ENCODE peak calls at places on chromosomes 16 and 17, in nine cellular contexts. B, M, N, H, Q, V, Y, J and D are unnamed samples.

GRCh38 chr17:27564463-27564862 is 66.5 kb upstream of the LGALS9 start:
- DNase-seq in B (peak), M (no peak), N (no peak), H (no peak), Q (no peak), V (no peak), Y (no peak), J (no peak), D (no peak)

GRCh38 chr17:80372456-80372855 is 42.5 kb upstream of the ENDOV start:
- DNase-seq in B (no peak), M (no peak), N (no peak), H (no peak), Q (no peak), V (no peak), Y (no peak), J (no peak), D (no peak)

GRCh38 chr16:13110124-13110796 is 208.9 kb downstream of the SHISA9 start:
- DNase-seq in B (no peak), M (no peak), N (no peak), H (no peak), Q (no peak), V (peak), Y (no peak), J (no peak), D (no peak)

GRCh38 chr17:49787932-49788442 is 494 bp upstream of the KAT7 start:
- DNase-seq in B (no peak), M (no peak), N (peak), H (peak), Q (no peak), V (no peak), Y (no peak), J (no peak), D (peak)

GRCh38 chr17:41547921-41548843 is 20.1 kb upstream of the KRT19 start:
- DNase-seq in B (peak), M (no peak), N (no peak), H (peak), Q (peak), V (peak), Y (peak), J (no peak), D (peak)

GRCh38 chr17:39935896-39936295 is 8.4 kb downstream of the LRRC3C start:
- DNase-seq in B (peak), M (no peak), N (no peak), H (no peak), Q (no peak), V (no peak), Y (no peak), J (no peak), D (no peak)

GRCh38 chr16:54942353-54942943 is 11.8 kb downstream of the IRX5 start:
- DNase-seq in B (no peak), M (no peak), N (no peak), H (peak), Q (no peak), V (no peak), Y (no peak), J (no peak), D (no peak)

GRCh38 chr16:58345574-58346354 is 46.5 kb upstream of the GINS3 start:
- DNase-seq in B (no peak), M (no peak), N (no peak), H (no peak), Q (no peak), V (no peak), Y (no peak), J (no peak), D (no peak)

GRCh38 chr16:31138621-31139578 is 3.4 kb upstream of the PRSS8 start:
- DNase-seq in B (peak), M (no peak), N (no peak), H (peak), Q (no peak), V (peak), Y (no peak), J (no peak), D (no peak)

GRCh38 chr17:2083613-2084128 is 28.8 kb downstream of the HIC1 start:
- DNase-seq in B (peak), M (no peak), N (no peak), H (no peak), Q (no peak), V (peak), Y (no peak), J (no peak), D (no peak)

GRCh38 chr17:64231567-64232141 is 31.4 kb downstream of the TEX2 start:
- DNase-seq in B (no peak), M (no peak), N (no peak), H (no peak), Q (no peak), V (no peak), Y (no peak), J (no peak), D (no peak)

GRCh38 chr17:73090396-73091202 is 1.9 kb downstream of the SLC39A11 start:
- DNase-seq in B (no peak), M (no peak), N (no peak), H (no peak), Q (no peak), V (no peak), Y (no peak), J (no peak), D (no peak)

GRCh38 chr17:50840311-50840851 is 5.0 kb downstream of the WFIKKN2 start:
- DNase-seq in B (no peak), M (no peak), N (no peak), H (no peak), Q (no peak), V (no peak), Y (no peak), J (no peak), D (peak)

GRCh38 chr17:42026821-42027539 is 7.1 kb downstream of the NKIRAS2 start:
- DNase-seq in B (no peak), M (no peak), N (no peak), H (no peak), Q (no peak), V (no peak), Y (no peak), J (no peak), D (no peak)

GRCh38 chr16:89036776-89037175 is 56.9 kb upstream of the ACSF3 start:
- DNase-seq in B (no peak), M (no peak), N (no peak), H (no peak), Q (no peak), V (no peak), Y (no peak), J (no peak), D (no peak)

GRCh38 chr16:13517856-13518255 is 402.1 kb upstream of the ERCC4 start:
- DNase-seq in B (no peak), M (no peak), N (no peak), H (no peak), Q (no peak), V (no peak), Y (no peak), J (no peak), D (no peak)

GRCh38 chr17:67588326-67588725 is 129.4 kb upstream of the NOL11 start:
- DNase-seq in B (no peak), M (no peak), N (no peak), H (no peak), Q (no peak), V (no peak), Y (no peak), J (no peak), D (no peak)

GRCh38 chr17:77957215-77957868 is 1.2 kb upstream of the TNRC6C start:
- DNase-seq in B (peak), M (no peak), N (no peak), H (no peak), Q (no peak), V (no peak), Y (no peak), J (no peak), D (no peak)

GRCh38 chr17:17994770-17995169 is 22.1 kb downstream of the DRC3 start:
- DNase-seq in B (no peak), M (no peak), N (no peak), H (no peak), Q (no peak), V (no peak), Y (no peak), J (no peak), D (no peak)

GRCh38 chr17:51439395-51440229 is 179.3 kb downstream of the UTP18 start:
- DNase-seq in B (no peak), M (no peak), N (peak), H (no peak), Q (no peak), V (no peak), Y (no peak), J (no peak), D (no peak)

GRCh38 chr17:66354981-66355380 is 52.6 kb downstream of the PRKCA start:
- DNase-seq in B (peak), M (no peak), N (no peak), H (no peak), Q (no peak), V (no peak), Y (peak), J (no peak), D (no peak)

GRCh38 chr17:68707032-68707431 is 105.9 kb upstream of the FAM20A start:
- DNase-seq in B (peak), M (no peak), N (no peak), H (no peak), Q (no peak), V (no peak), Y (no peak), J (no peak), D (no peak)

GRCh38 chr16:29990883-29991570 is 4.4 kb downstream of the HIRIP3 start:
- DNase-seq in B (no peak), M (no peak), N (no peak), H (no peak), Q (no peak), V (no peak), Y (no peak), J (no peak), D (no peak)

GRCh38 chr16:56643080-56643778 is 4.8 kb downstream of the MT1A start:
- DNase-seq in B (peak), M (no peak), N (no peak), H (peak), Q (peak), V (peak), Y (no peak), J (no peak), D (peak)

GRCh38 chr17:15456972-15457722 is 10.3 kb downstream of the CDRT4 start:
- DNase-seq in B (peak), M (no peak), N (no peak), H (peak), Q (no peak), V (no peak), Y (peak), J (no peak), D (no peak)

GRCh38 chr17:7705269-7706255 is 560 bp downstream of the EFNB3 start:
- DNase-seq in B (no peak), M (no peak), N (no peak), H (no peak), Q (no peak), V (no peak), Y (no peak), J (no peak), D (no peak)

GRCh38 chr17:35716897-35717839 is 14.3 kb upstream of the RASL10B start:
- DNase-seq in B (peak), M (no peak), N (no peak), H (no peak), Q (no peak), V (no peak), Y (no peak), J (no peak), D (no peak)

GRCh38 chr16:79607587-79607986 is 7.0 kb upstream of the MAF start:
- DNase-seq in B (peak), M (no peak), N (no peak), H (no peak), Q (no peak), V (no peak), Y (no peak), J (no peak), D (no peak)

GRCh38 chr16:84751947-84752346 is 52.1 kb downstream of the USP10 start:
- DNase-seq in B (no peak), M (no peak), N (no peak), H (no peak), Q (no peak), V (no peak), Y (no peak), J (no peak), D (no peak)

GRCh38 chr16:66107661-66108060 is 258.8 kb upstream of the CDH5 start:
- DNase-seq in B (peak), M (no peak), N (no peak), H (no peak), Q (no peak), V (no peak), Y (no peak), J (no peak), D (no peak)

GRCh38 chr17:76707985-76708807 is 2.6 kb downstream of the MXRA7 start:
- DNase-seq in B (peak), M (peak), N (peak), H (no peak), Q (no peak), V (no peak), Y (no peak), J (peak), D (no peak)